ENCODE peak calls at places on chromosomes 3 and 15, in four cellular contexts. W, K, R and T are unnamed samples.

GRCh38 chr15:42650208-42651066 is 75.0 kb downstream of the STARD9 start:
- DNase-seq in R (peak), W (peak), K (peak), T (peak)

GRCh38 chr3:21747376-21747775 is 3.6 kb downstream of the ZNF385D start:
- DNase-seq in W (no peak), R (no peak), K (no peak), T (no peak)

GRCh38 chr15:62118446-62118964 is 46.6 kb downstream of the C2CD4B start:
- DNase-seq in K (no peak), R (no peak), W (no peak), T (no peak)

GRCh38 chr3:166783206-166783605 is 596.9 kb downstream of the ZBBX start:
- DNase-seq in R (no peak), W (no peak), K (no peak), T (no peak)

GRCh38 chr3:37148208-37148607 is 26.2 kb downstream of the LRRFIP2 start:
- DNase-seq in R (no peak), K (no peak), W (no peak), T (no peak)

GRCh38 chr3:110495201-110495927 is 576.3 kb upstream of the NECTIN3 start:
- DNase-seq in W (no peak), R (no peak), K (no peak), T (no peak)

GRCh38 chr3:30443756-30444673 is 162.4 kb upstream of the TGFBR2 start:
- DNase-seq in R (no peak), W (no peak), K (no peak), T (no peak)

GRCh38 chr3:48128779-48129178 is 59.4 kb downstream of the CDC25A start:
- DNase-seq in K (no peak), R (no peak), W (no peak), T (no peak)

GRCh38 chr3:89032331-89033063 is 74.9 kb upstream of the EPHA3 start:
- DNase-seq in K (no peak), R (no peak), W (no peak), T (no peak)

GRCh38 chr3:24164967-24165366 is 219.9 kb downstream of the NR1D2 start:
- DNase-seq in W (no peak), R (no peak), K (no peak), T (no peak)

GRCh38 chr15:74193305-74193718 is 9.3 kb downstream of the STRA6 start:
- DNase-seq in W (peak), R (no peak), K (no peak), T (no peak)

GRCh38 chr3:169034401-169034800 is 629.1 kb downstream of the MECOM start:
- DNase-seq in R (no peak), K (no peak), W (no peak), T (no peak)

GRCh38 chr15:34336947-34337556 is 529 bp downstream of the SLC12A6 start:
- DNase-seq in K (no peak), R (no peak), W (no peak), T (no peak)

GRCh38 chr3:60588806-60589205 is 662.4 kb downstream of the FHIT start:
- DNase-seq in W (no peak), R (no peak), K (no peak), T (no peak)

GRCh38 chr15:59339252-59339672 is 33.4 kb downstream of the MYO1E start:
- DNase-seq in R (no peak), K (peak), W (no peak), T (no peak)

GRCh38 chr3:10189557-10190374 is 25.0 kb downstream of the IRAK2 start:
- DNase-seq in R (no peak), K (no peak), W (peak), T (no peak)

GRCh38 chr15:77135181-77135580 is 64.3 kb upstream of the TSPAN3 start:
- DNase-seq in R (no peak), W (no peak), K (no peak), T (no peak)

GRCh38 chr3:17233398-17233800 is 348.6 kb downstream of the PLCL2 start:
- DNase-seq in R (no peak), K (peak), W (peak), T (peak)

GRCh38 chr3:126542340-126543241 is 16.1 kb downstream of the C3orf22 start:
- DNase-seq in K (no peak), R (no peak), W (no peak), T (no peak)

GRCh38 chr3:42031808-42032475 is 59.2 kb upstream of the TRAK1 start:
- DNase-seq in K (no peak), R (no peak), W (no peak), T (no peak)

GRCh38 chr3:178971614-178972013 is 100.0 kb downstream of the ZMAT3 start:
- DNase-seq in K (no peak), R (no peak), W (no peak), T (no peak)

GRCh38 chr3:126525091-126525852 is 1.3 kb downstream of the CHST13 start:
- DNase-seq in R (no peak), K (peak), W (no peak), T (no peak)

GRCh38 chr3:44762170-44762677 is 630 bp downstream of the KIF15 start:
- DNase-seq in R (no peak), K (no peak), W (no peak), T (peak)

GRCh38 chr3:183644244-183644643 is 8.8 kb downstream of the KLHL24 start:
- DNase-seq in R (no peak), W (no peak), K (no peak), T (no peak)

GRCh38 chr3:67655364-67656121 is 1.1 kb upstream of the SUCLG2 start:
- DNase-seq in W (peak), R (no peak), K (peak), T (no peak)

GRCh38 chr3:124034016-124034808 is 42.3 kb upstream of the ROPN1 start:
- DNase-seq in W (no peak), K (no peak), R (no peak), T (peak)

GRCh38 chr15:93152264-93152884 is 63.4 kb upstream of the RGMA start:
- DNase-seq in K (no peak), W (no peak), R (no peak), T (no peak)

GRCh38 chr3:53232641-53233377 is 23.0 kb downstream of the TKT start:
- DNase-seq in W (no peak), R (no peak), K (no peak), T (no peak)

GRCh38 chr3:53226142-53226840 is 29.5 kb downstream of the TKT start:
- DNase-seq in R (no peak), K (peak), W (no peak), T (peak)

GRCh38 chr3:12828751-12829150 is 12.6 kb downstream of the RPL32 start:
- DNase-seq in K (peak), W (no peak), R (no peak), T (no peak)

GRCh38 chr3:71987089-71987735 is 202.3 kb upstream of the PROK2 start:
- DNase-seq in K (peak), W (no peak), R (no peak), T (peak)

GRCh38 chr15:70508561-70509281 is 254.6 kb downstream of the UACA start:
- DNase-seq in W (no peak), K (peak), R (no peak), T (no peak)

GRCh38 chr15:89441295-89441762 is 55.1 kb downstream of the RHCG start:
- DNase-seq in W (peak), R (no peak), K (no peak), T (no peak)

GRCh38 chr3:173711619-173712018 is 314.1 kb downstream of the NLGN1 start:
- DNase-seq in R (no peak), K (no peak), W (no peak), T (no peak)

GRCh38 chr3:127162947-127163645 is 29.8 kb upstream of the PRR23E start:
- DNase-seq in K (no peak), W (no peak), R (no peak), T (peak)

GRCh38 chr3:25910997-25911396 is 121.1 kb downstream of the OXSM start:
- DNase-seq in K (peak), R (no peak), W (no peak), T (peak)
- TF ChIP-seq SP1 in K (no peak), R (no peak), W (no peak), T (no peak)

GRCh38 chr3:55621648-55622047 is 134.5 kb upstream of the WNT5A start:
- DNase-seq in W (no peak), R (no peak), K (no peak), T (no peak)

GRCh38 chr3:55622733-55623132 is 135.6 kb upstream of the WNT5A start:
- DNase-seq in K (no peak), R (no peak), W (no peak), T (no peak)

GRCh38 chr3:55621026-55621422 is 133.9 kb upstream of the WNT5A start:
- DNase-seq in K (no peak), W (no peak), R (no peak), T (no peak)

GRCh38 chr3:55620361-55621025 is 133.4 kb upstream of the WNT5A start:
- DNase-seq in K (no peak), W (peak), R (no peak), T (peak)

DNA sequence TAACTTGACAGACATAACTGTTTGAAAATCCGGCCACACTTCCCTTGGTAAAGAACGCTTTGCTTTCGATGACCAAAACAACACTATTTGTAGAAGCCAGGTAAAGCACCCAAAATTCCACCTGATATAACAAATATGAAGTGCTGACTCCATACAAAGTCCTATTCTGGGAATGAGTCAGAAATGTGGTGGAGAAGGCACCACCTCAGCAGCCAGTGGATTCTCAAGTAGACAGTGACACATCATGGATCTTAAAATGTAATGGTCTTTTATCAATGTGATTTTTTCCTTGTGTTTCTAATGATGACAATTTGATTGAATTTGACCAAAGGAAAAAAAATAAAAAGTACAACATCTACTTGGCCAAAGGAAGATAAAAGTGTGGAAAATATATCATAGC is 135.0 kb upstream of the WNT5A start:
- DNase-seq in R (no peak), W (no peak), K (no peak), T (no peak)
- TF ChIP-seq SUZ12 in R (no peak), W (no peak), K (no peak), T (no peak)

GRCh38 chr3:164155386-164155785 is 922.9 kb downstream of the SI start:
- DNase-seq in K (no peak), W (no peak), R (no peak), T (no peak)
- TF ChIP-seq SP1 in K (no peak), W (no peak), R (no peak), T (no peak)

GRCh38 chr3:57582470-57583168 is 14.5 kb downstream of the ARF4 start:
- DNase-seq in K (no peak), W (no peak), R (peak), T (peak)
- TF ChIP-seq SUZ12 in K (no peak), W (no peak), R (no peak), T (no peak)

GRCh38 chr15:75232252-75232813 is 25.8 kb upstream of the GOLGA6C start:
- DNase-seq in W (no peak), K (no peak), R (no peak), T (no peak)

GRCh38 chr15:75230016-75230343 is 28.2 kb upstream of the GOLGA6C start:
- DNase-seq in R (no peak), K (no peak), W (no peak), T (no peak)

GRCh38 chr15:75229191-75230015 is 27.7 kb downstream of the C15orf39 start:
- DNase-seq in W (no peak), K (no peak), R (no peak), T (no peak)

GRCh38 chr15:75231836-75232235 is 26.3 kb upstream of the GOLGA6C start:
- DNase-seq in K (no peak), R (no peak), W (no peak), T (no peak)

DNA sequence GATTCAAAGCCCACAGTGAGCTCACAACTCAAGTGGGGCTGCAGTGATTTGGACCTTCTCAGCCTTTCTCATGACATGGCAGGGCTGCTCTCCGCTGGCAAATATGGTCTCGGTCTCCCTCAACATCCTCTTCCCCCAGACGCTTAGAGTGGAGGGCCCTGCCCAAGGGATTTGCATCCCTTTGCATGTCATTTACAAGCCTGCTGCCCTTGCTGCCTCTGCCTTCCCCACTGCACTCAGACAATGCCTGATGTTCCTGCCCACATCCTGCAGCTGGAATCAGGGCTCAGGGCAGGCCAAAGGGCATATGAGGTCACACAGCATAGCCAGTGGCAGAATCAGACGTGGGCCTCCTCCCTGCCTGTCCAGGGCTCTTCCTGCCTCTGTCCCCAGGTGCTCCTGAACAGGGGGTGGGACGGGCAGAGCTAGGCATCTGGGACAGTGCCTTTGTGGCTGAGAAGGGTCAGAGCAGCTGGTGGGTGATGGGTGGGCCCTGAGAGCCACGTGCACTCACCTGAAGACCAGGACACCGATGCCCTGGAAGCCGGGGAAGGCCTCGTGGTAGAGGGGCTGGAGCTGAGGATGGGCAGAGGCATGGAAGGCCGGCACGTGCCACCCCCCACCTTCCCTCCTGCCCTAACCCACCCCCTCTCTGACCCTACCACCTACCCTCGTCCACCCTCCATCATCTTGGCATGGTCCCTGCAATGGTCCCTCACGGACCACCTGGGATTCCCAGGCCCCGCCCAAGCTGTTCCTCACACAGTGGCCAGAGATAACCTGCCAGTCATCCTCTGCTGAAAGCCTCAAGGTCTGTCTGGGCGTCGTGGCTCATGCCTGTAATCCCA is 27.4 kb upstream of the GOLGA6C start:
- DNase-seq in R (no peak), K (no peak), W (no peak), T (no peak)
- TF ChIP-seq SP1 in R (no peak), K (no peak), W (no peak), T (no peak)

GRCh38 chr3:194110483-194110882 is 25.5 kb upstream of the HES1 start:
- DNase-seq in W (no peak), K (no peak), R (no peak), T (no peak)

GRCh38 chr3:194109192-194109863 is 26.6 kb upstream of the HES1 start:
- DNase-seq in R (no peak), K (no peak), W (no peak), T (no peak)

GRCh38 chr3:194114123-194114522 is 21.8 kb upstream of the HES1 start:
- DNase-seq in K (no peak), W (no peak), R (no peak), T (no peak)

GRCh38 chr3:194111336-194111735 is 24.6 kb upstream of the HES1 start:
- DNase-seq in K (no peak), R (no peak), W (no peak), T (no peak)

GRCh38 chr3:194112120-194113106 is 23.5 kb upstream of the HES1 start:
- DNase-seq in R (no peak), K (peak), W (no peak), T (no peak)
- TF ChIP-seq SUZ12 in R (no peak), K (no peak), W (no peak), T (no peak)

GRCh38 chr3:108090701-108091497 is at the start of gene CD47:
- DNase-seq in W (no peak), R (peak), K (peak), T (peak)

GRCh38 chr3:108092556-108092955 is 1.7 kb upstream of the CD47 start:
- DNase-seq in W (no peak), K (no peak), R (no peak), T (no peak)

GRCh38 chr3:108090066-108090700 is 648 bp downstream of the CD47 start:
- DNase-seq in W (no peak), K (no peak), R (no peak), T (no peak)

GRCh38 chr3:108093021-108093420 is 2.2 kb upstream of the CD47 start:
- DNase-seq in K (no peak), W (no peak), R (no peak), T (no peak)

DNA sequence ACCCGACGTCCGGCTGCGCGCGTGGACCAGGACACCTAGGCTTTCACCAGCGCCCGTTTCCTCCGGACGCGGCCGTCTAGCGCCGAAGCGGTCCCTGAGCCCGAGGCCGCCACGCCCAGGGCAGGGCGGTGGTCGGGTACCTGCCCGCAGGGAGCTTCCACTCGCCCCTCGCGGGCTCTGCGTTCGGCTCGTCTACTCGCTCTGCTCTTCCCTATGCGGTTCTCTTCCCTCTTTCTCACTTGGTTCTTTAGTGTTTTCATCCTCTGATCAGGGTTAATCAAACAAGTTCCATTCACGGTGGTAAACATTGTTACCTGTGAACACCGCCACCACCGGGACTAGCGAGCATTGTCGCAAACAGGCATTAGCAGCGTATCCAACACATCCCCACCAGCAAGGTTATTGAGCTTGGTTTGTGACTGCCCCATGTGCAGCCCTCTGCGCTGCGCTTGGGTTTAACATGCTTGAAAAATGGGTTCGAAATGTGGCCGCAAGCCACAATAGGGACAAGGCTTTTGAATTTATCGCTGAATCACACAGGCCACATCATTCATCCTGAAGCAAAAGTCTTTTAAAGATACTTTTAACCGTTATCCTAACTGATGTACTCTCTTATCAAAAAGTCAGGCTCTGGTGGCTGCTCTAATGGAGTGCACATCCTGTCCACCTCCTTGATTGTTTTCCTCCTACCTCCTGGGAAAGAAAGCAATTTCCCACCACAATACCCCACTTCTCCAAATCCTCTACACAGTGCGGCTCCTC is 848 bp upstream of the CD47 start:
- DNase-seq in R (no peak), W (no peak), K (no peak), T (no peak)
- TF ChIP-seq SP1 in R (no peak), W (no peak), K (no peak), T (no peak)

GRCh38 chr3:114542359-114542758 is 248.5 kb downstream of the TIGIT start:
- DNase-seq in W (no peak), R (peak), K (no peak), T (no peak)

GRCh38 chr3:114550155-114550554 is 256.3 kb downstream of the TIGIT start:
- DNase-seq in K (no peak), R (no peak), W (no peak), T (no peak)

GRCh38 chr3:114539525-114539924 is 245.7 kb downstream of the TIGIT start:
- DNase-seq in W (no peak), K (no peak), R (no peak), T (no peak)

GRCh38 chr3:114545196-114545595 is 251.4 kb downstream of the TIGIT start:
- DNase-seq in W (no peak), R (no peak), K (peak), T (no peak)
- TF ChIP-seq SUZ12 in W (no peak), R (no peak), K (no peak), T (no peak)

GRCh38 chr3:55615039-55615693 is 128.1 kb upstream of the WNT5A start:
- DNase-seq in K (no peak), W (no peak), R (no peak), T (no peak)
- TF ChIP-seq SP1 in K (no peak), W (no peak), R (no peak), T (no peak)

GRCh38 chr3:74633021-74633420 is 18.6 kb upstream of the CNTN3 start:
- DNase-seq in R (no peak), K (no peak), W (no peak), T (no peak)

GRCh38 chr3:74631341-74631740 is 16.9 kb upstream of the CNTN3 start:
- DNase-seq in K (no peak), R (no peak), W (no peak), T (no peak)

GRCh38 chr3:74631771-74632170 is 17.3 kb upstream of the CNTN3 start:
- DNase-seq in W (no peak), K (no peak), R (no peak), T (no peak)

DNA sequence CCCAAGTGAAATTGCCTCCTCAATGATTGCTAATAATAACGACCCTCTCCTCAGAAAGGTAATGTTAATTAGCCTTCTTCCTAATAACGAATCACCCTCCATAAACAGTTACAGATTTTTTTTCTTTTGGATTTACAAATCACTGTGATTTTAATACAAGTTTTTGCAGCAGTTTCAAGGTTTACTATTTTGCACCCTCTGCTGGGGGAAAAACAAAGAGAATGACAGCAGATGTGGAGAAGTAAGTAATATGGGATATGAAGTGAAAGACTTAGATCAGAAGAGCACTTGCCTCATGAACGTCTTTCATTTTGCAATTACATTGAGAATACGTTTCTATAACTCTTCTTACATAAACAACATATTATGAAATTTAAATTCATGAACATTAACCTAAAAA is 16.1 kb upstream of the CNTN3 start:
- DNase-seq in W (no peak), R (no peak), K (no peak), T (no peak)
- TF ChIP-seq SUZ12 in W (no peak), R (no peak), K (no peak), T (no peak)